ENCODE peak calls at places on chromosomes 3 and 15, in six cellular contexts. One of them, this sample, is unnamed.

GRCh38 chr3:184336484-184337230 is 743 bp upstream of the FAM131A start:
- DNase-seq in H1: peak
- DNase-seq in SK-N-SH: peak
- DNase-seq in HepG2: peak
- DNase-seq in GM12878: no peak
- DNase-seq in K562: no peak
- DNase-seq in this sample: no peak

GRCh38 chr3:192834428-192834827 is 83.2 kb downstream of the MB21D2 start:
- DNase-seq in H1: no peak
- DNase-seq in SK-N-SH: no peak
- DNase-seq in HepG2: no peak
- DNase-seq in GM12878: no peak
- DNase-seq in K562: no peak
- DNase-seq in this sample: no peak

GRCh38 chr3:50156991-50157493 is 1.9 kb downstream of the SEMA3F start:
- DNase-seq in H1: peak
- DNase-seq in SK-N-SH: no peak
- DNase-seq in HepG2: no peak
- DNase-seq in GM12878: no peak
- DNase-seq in K562: peak
- DNase-seq in this sample: no peak

GRCh38 chr15:34355241-34355640 is 11.8 kb downstream of the LPCAT4 start:
- DNase-seq in H1: no peak
- DNase-seq in SK-N-SH: no peak
- DNase-seq in HepG2: no peak
- DNase-seq in GM12878: no peak
- DNase-seq in K562: no peak
- DNase-seq in this sample: no peak

GRCh38 chr3:48695113-48695753 is 9.5 kb upstream of the NCKIPSD start:
- DNase-seq in H1: peak
- DNase-seq in SK-N-SH: no peak
- DNase-seq in HepG2: no peak
- DNase-seq in GM12878: no peak
- DNase-seq in K562: peak
- DNase-seq in this sample: no peak

GRCh38 chr15:87707581-87708130 is 548.9 kb downstream of the NTRK3 start:
- DNase-seq in H1: no peak
- DNase-seq in SK-N-SH: no peak
- DNase-seq in HepG2: no peak
- DNase-seq in GM12878: no peak
- DNase-seq in K562: no peak
- DNase-seq in this sample: no peak

GRCh38 chr3:181723568-181724431 is 12.1 kb downstream of the SOX2 start:
- DNase-seq in H1: peak
- DNase-seq in SK-N-SH: no peak
- DNase-seq in HepG2: no peak
- DNase-seq in GM12878: no peak
- DNase-seq in K562: no peak
- DNase-seq in this sample: no peak

GRCh38 chr3:50250514-50250913 is 14.5 kb downstream of the GNAI2 start:
- DNase-seq in H1: no peak
- DNase-seq in SK-N-SH: no peak
- DNase-seq in HepG2: no peak
- DNase-seq in GM12878: no peak
- DNase-seq in K562: no peak
- DNase-seq in this sample: no peak

GRCh38 chr15:69467636-69468035 is 15.0 kb downstream of the RPLP1 start:
- DNase-seq in H1: peak
- DNase-seq in SK-N-SH: no peak
- DNase-seq in HepG2: no peak
- DNase-seq in GM12878: no peak
- DNase-seq in K562: no peak
- DNase-seq in this sample: no peak

GRCh38 chr3:134330895-134331810 is 43.1 kb downstream of the AMOTL2 start:
- DNase-seq in H1: no peak
- DNase-seq in SK-N-SH: no peak
- DNase-seq in HepG2: no peak
- DNase-seq in GM12878: no peak
- DNase-seq in K562: no peak
- DNase-seq in this sample: no peak

GRCh38 chr3:172279191-172279640 is 169.0 kb downstream of the GHSR start:
- DNase-seq in H1: no peak
- DNase-seq in SK-N-SH: no peak
- DNase-seq in HepG2: no peak
- DNase-seq in GM12878: no peak
- DNase-seq in K562: no peak
- DNase-seq in this sample: no peak

GRCh38 chr3:58683001-58683845 is 16.6 kb upstream of the FAM3D start:
- DNase-seq in H1: no peak
- DNase-seq in SK-N-SH: no peak
- DNase-seq in HepG2: no peak
- DNase-seq in GM12878: peak
- DNase-seq in K562: no peak
- DNase-seq in this sample: no peak

GRCh38 chr3:153963012-153963411 is 158.2 kb upstream of the ARHGEF26 start:
- DNase-seq in H1: no peak
- DNase-seq in SK-N-SH: no peak
- DNase-seq in HepG2: no peak
- DNase-seq in GM12878: no peak
- DNase-seq in K562: no peak
- DNase-seq in this sample: no peak

GRCh38 chr15:63523306-63523990 is 19.1 kb downstream of the USP3 start:
- DNase-seq in H1: no peak
- DNase-seq in SK-N-SH: no peak
- DNase-seq in HepG2: no peak
- DNase-seq in GM12878: no peak
- DNase-seq in K562: no peak
- DNase-seq in this sample: no peak

GRCh38 chr3:24196526-24196925 is 251.4 kb downstream of the NR1D2 start:
- DNase-seq in H1: no peak
- DNase-seq in SK-N-SH: no peak
- DNase-seq in HepG2: no peak
- DNase-seq in GM12878: no peak
- DNase-seq in K562: no peak
- DNase-seq in this sample: no peak

GRCh38 chr3:189490749-189491148 is 140.4 kb upstream of the TP63 start:
- DNase-seq in H1: no peak
- DNase-seq in SK-N-SH: no peak
- DNase-seq in HepG2: no peak
- DNase-seq in GM12878: no peak
- DNase-seq in K562: no peak
- DNase-seq in this sample: no peak

GRCh38 chr3:84963137-84963536 is 4.3 kb downstream of the CADM2 start:
- DNase-seq in H1: no peak
- DNase-seq in SK-N-SH: peak
- DNase-seq in HepG2: no peak
- DNase-seq in GM12878: no peak
- DNase-seq in K562: no peak
- DNase-seq in this sample: no peak

GRCh38 chr3:58153371-58153770 is 57.4 kb downstream of the DNASE1L3 start:
- DNase-seq in H1: no peak
- DNase-seq in SK-N-SH: no peak
- DNase-seq in HepG2: no peak
- DNase-seq in GM12878: no peak
- DNase-seq in K562: no peak
- DNase-seq in this sample: no peak

GRCh38 chr15:76346666-76347506 is 10.3 kb downstream of the ISL2 start:
- DNase-seq in H1: peak
- DNase-seq in SK-N-SH: peak
- DNase-seq in HepG2: no peak
- DNase-seq in GM12878: no peak
- DNase-seq in K562: no peak
- DNase-seq in this sample: no peak

GRCh38 chr15:38212759-38213158 is 39.9 kb upstream of the SPRED1 start:
- DNase-seq in H1: no peak
- DNase-seq in SK-N-SH: no peak
- DNase-seq in HepG2: no peak
- DNase-seq in GM12878: no peak
- DNase-seq in K562: no peak
- DNase-seq in this sample: no peak

DNA sequence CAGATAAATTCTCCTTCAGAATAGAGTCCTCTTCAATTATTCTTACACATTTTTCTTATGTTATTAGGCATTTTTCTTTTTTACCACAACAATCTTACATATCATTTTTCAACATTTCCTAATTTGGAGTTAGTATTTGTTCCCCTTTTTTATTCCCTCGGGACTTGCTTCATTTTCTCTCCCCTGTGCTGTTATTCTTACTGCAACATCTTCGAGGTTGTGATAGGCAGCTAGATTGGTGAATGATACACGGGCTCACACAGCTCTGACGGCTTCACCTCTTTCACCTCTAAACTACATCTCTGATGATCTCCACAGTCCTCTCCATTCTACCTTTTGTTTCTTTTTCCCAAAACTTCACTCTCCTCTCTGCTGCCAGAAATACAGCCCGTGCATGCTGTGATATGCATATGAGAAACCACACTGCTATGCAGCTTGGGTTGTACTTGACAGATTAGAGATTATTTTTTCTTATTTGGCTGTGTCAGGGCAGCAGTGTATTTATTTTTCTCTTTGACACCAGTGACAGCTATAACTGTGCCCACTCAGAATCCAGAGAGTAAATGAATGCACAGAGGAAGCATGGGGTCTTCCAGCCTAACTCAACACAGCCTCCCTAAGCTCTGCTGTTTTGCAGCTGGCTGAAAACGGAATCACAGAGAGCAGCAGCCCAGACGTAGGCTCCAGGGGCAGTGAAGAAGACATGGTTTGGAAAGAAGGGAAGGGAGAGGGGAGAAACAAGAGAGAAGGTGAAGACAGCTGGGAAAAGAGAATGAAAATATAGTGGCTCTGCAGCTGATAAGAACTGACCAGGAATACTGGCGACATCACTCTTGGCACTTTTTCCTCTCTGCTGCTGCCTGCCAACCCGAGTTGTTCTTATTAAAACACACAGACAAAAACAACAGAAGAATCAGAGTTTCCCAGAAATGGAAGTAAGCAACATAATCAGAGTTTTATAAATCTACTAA is 61.8 kb downstream of the SLC9A9 start:
- DNase-seq in H1: no peak
- DNase-seq in SK-N-SH: no peak
- DNase-seq in HepG2: no peak
- DNase-seq in GM12878: no peak
- DNase-seq in K562: no peak
- DNase-seq in this sample: no peak
- H3K4me3 ChIP-seq in H1: no peak
- H3K4me3 ChIP-seq in SK-N-SH: no peak
- H3K4me3 ChIP-seq in HepG2: no peak
- H3K4me3 ChIP-seq in GM12878: no peak
- H3K4me3 ChIP-seq in K562: no peak
- H3K4me3 ChIP-seq in this sample: no peak

GRCh38 chr3:46693897-46694235 is 387 bp upstream of the ALS2CL start:
- DNase-seq in H1: peak
- DNase-seq in SK-N-SH: no peak
- DNase-seq in HepG2: no peak
- DNase-seq in GM12878: no peak
- DNase-seq in K562: no peak
- DNase-seq in this sample: no peak

GRCh38 chr3:46695962-46696922 is 2.8 kb upstream of the ALS2CL start:
- DNase-seq in H1: no peak
- DNase-seq in SK-N-SH: no peak
- DNase-seq in HepG2: no peak
- DNase-seq in GM12878: no peak
- DNase-seq in K562: no peak
- DNase-seq in this sample: no peak

GRCh38 chr3:46694520-46694919 is 1.0 kb upstream of the ALS2CL start:
- DNase-seq in H1: no peak
- DNase-seq in SK-N-SH: no peak
- DNase-seq in HepG2: no peak
- DNase-seq in GM12878: no peak
- DNase-seq in K562: no peak
- DNase-seq in this sample: no peak

GRCh38 chr3:46693038-46693896 is at the start of gene ALS2CL:
- DNase-seq in H1: peak
- DNase-seq in SK-N-SH: peak
- DNase-seq in HepG2: no peak
- DNase-seq in GM12878: no peak
- DNase-seq in K562: peak
- DNase-seq in this sample: no peak

DNA sequence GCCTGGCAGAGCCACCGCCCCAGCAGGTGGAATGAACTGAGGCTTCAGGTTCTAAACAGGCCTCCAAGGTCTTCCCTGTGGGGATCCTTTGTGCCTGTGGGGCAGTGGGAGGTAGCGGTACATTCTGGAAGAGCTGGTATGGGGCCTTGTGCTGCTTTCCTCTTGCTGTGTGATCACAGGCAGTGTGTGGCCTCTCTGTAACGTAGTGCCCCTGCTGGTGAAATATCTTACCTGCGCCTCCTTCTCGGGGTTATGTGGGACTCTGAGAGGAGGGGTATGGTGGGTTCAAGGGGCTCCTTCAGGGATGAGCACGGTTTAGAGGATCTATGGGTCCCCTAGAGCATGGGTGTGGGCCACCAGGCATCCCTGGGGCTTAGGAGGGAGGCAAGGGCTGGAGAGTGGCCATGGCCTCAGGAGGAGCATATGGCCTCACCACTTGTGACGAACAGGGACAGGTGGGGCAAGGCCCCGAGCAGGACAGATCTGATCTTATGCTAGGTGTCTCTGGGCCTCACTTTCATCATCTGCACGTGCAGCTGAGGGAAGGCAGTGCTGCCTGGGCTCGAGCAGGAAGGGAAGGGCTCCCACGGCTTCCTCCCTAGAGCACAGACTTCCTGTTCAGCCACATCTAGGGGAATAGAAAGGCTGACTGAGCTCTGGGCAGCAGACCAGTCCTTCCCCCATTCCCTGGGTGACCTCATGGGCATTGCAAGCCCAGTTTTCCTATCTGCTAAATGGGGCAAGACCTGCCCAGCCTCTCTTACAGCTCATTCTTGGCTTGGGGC is 1.9 kb upstream of the ALS2CL start:
- DNase-seq in H1: peak
- DNase-seq in SK-N-SH: peak
- DNase-seq in HepG2: no peak
- DNase-seq in GM12878: no peak
- DNase-seq in K562: peak
- DNase-seq in this sample: peak
- TF ChIP-seq CTCF in H1: peak
- TF ChIP-seq CTCF in SK-N-SH: no peak
- TF ChIP-seq CTCF in HepG2: peak
- TF ChIP-seq CTCF in GM12878: peak
- TF ChIP-seq CTCF in K562: peak
- TF ChIP-seq CTCF in this sample: no peak

DNA sequence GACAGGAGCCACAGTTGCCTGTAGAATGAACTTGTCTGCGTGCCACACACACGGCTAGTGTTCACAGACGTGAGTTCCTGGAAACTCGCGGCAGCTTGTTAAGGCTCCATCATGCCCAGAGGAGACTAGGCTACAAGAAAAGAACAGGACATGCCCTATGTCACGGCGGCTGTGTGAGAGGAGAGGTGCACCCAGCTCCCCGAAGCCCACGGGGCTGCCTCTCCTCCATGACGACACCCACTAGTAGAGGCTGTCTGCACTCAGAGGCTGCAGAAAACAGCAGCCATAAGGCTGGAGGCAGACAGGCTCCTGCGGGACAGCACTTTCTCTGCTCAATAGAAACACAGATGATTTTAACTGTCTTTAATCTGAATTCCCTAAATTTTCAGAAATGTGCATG is 19.0 kb upstream of the OCA2 start:
- DNase-seq in H1: no peak
- DNase-seq in SK-N-SH: no peak
- DNase-seq in HepG2: no peak
- DNase-seq in GM12878: no peak
- DNase-seq in K562: no peak
- DNase-seq in this sample: no peak
- TF ChIP-seq GABPA in H1: no peak
- TF ChIP-seq GABPA in SK-N-SH: no peak
- TF ChIP-seq GABPA in HepG2: no peak
- TF ChIP-seq GABPA in GM12878: no peak
- TF ChIP-seq GABPA in K562: no peak
- TF ChIP-seq GABPA in this sample: no peak

GRCh38 chr3:69888946-69889315 is 110.6 kb upstream of the SAMMSON start:
- DNase-seq in H1: no peak
- DNase-seq in SK-N-SH: no peak
- DNase-seq in HepG2: no peak
- DNase-seq in GM12878: no peak
- DNase-seq in K562: no peak
- DNase-seq in this sample: no peak
- H3K4me3 ChIP-seq in H1: no peak
- H3K4me3 ChIP-seq in SK-N-SH: no peak
- H3K4me3 ChIP-seq in HepG2: no peak
- H3K4me3 ChIP-seq in GM12878: no peak
- H3K4me3 ChIP-seq in K562: no peak
- H3K4me3 ChIP-seq in this sample: no peak